ENCODE peak calls at places on chromosomes 3 and 15, in seven cellular contexts. One of them, this sample, is unnamed.
A peak's percentile ranks its signal among the peaks of the same experiment; 100 is the strongest.

GRCh38 chr15:49279481-49280186 is 109.6 kb downstream of the GALK2 start:
- DNase-seq in fibroblast of the aortic adventitia: no peak
- DNase-seq in psoas muscle: no peak
- DNase-seq in fibroblast of mammary gland: no peak
- DNase-seq in AG04450: no peak
- DNase-seq in Panc1: no peak
- DNase-seq in SK-N-SH: no peak
- DNase-seq in this sample: peak; percentile 3

GRCh38 chr3:197171481-197172067 is 126.8 kb downstream of the DLG1 start:
- DNase-seq in AG04450: no peak
- DNase-seq in fibroblast of mammary gland: peak; percentile 36
- DNase-seq in SK-N-SH: peak; percentile 27
- DNase-seq in Panc1: no peak
- DNase-seq in fibroblast of the aortic adventitia: peak; percentile 36
- DNase-seq in psoas muscle: no peak
- DNase-seq in this sample: no peak

GRCh38 chr15:62417444-62417843 is 252.4 kb upstream of the C2CD4B start:
- DNase-seq in psoas muscle: no peak
- DNase-seq in SK-N-SH: no peak
- DNase-seq in AG04450: no peak
- DNase-seq in fibroblast of the aortic adventitia: peak; percentile 49
- DNase-seq in Panc1: no peak
- DNase-seq in fibroblast of mammary gland: peak; percentile 38
- DNase-seq in this sample: peak; percentile 5

GRCh38 chr15:90482124-90483011 is 47.4 kb upstream of the CRTC3 start:
- DNase-seq in fibroblast of mammary gland: peak; percentile 68
- DNase-seq in SK-N-SH: peak; percentile 54
- DNase-seq in AG04450: peak; percentile 32
- DNase-seq in psoas muscle: no peak
- DNase-seq in fibroblast of the aortic adventitia: peak; percentile 80
- DNase-seq in Panc1: peak; percentile 18
- DNase-seq in this sample: peak; percentile 29

GRCh38 chr15:92902723-92903587 is 2.8 kb downstream of the CHD2 start:
- DNase-seq in Panc1: no peak
- DNase-seq in fibroblast of mammary gland: peak; percentile 50
- DNase-seq in AG04450: no peak
- DNase-seq in fibroblast of the aortic adventitia: peak; percentile 43
- DNase-seq in psoas muscle: no peak
- DNase-seq in SK-N-SH: no peak
- DNase-seq in this sample: no peak

GRCh38 chr15:59879506-59879905 is 124.6 kb upstream of the FOXB1 start:
- DNase-seq in fibroblast of the aortic adventitia: peak; percentile 80
- DNase-seq in SK-N-SH: no peak
- DNase-seq in AG04450: no peak
- DNase-seq in psoas muscle: no peak
- DNase-seq in Panc1: no peak
- DNase-seq in fibroblast of mammary gland: peak; percentile 93
- DNase-seq in this sample: peak; percentile 75

GRCh38 chr3:172530101-172530561 is 6.9 kb upstream of the TNFSF10 start:
- DNase-seq in Panc1: no peak
- DNase-seq in fibroblast of the aortic adventitia: no peak
- DNase-seq in SK-N-SH: no peak
- DNase-seq in fibroblast of mammary gland: no peak
- DNase-seq in AG04450: no peak
- DNase-seq in psoas muscle: no peak
- DNase-seq in this sample: no peak

GRCh38 chr15:51667478-51667877 is 13.8 kb upstream of the SCG3 start:
- DNase-seq in psoas muscle: no peak
- DNase-seq in fibroblast of the aortic adventitia: no peak
- DNase-seq in fibroblast of mammary gland: no peak
- DNase-seq in SK-N-SH: peak; percentile 34
- DNase-seq in Panc1: no peak
- DNase-seq in AG04450: no peak
- DNase-seq in this sample: no peak

GRCh38 chr15:95662638-95663037 is 667.9 kb upstream of the NR2F2 start:
- DNase-seq in Panc1: no peak
- DNase-seq in fibroblast of mammary gland: no peak
- DNase-seq in psoas muscle: no peak
- DNase-seq in AG04450: no peak
- DNase-seq in fibroblast of the aortic adventitia: no peak
- DNase-seq in SK-N-SH: no peak
- DNase-seq in this sample: no peak

GRCh38 chr3:161423911-161424522 is 52.7 kb upstream of the SPTSSB start:
- DNase-seq in fibroblast of the aortic adventitia: peak; percentile 66
- DNase-seq in SK-N-SH: peak; percentile 48
- DNase-seq in AG04450: no peak
- DNase-seq in fibroblast of mammary gland: peak; percentile 52
- DNase-seq in psoas muscle: no peak
- DNase-seq in Panc1: no peak
- DNase-seq in this sample: peak; percentile 53

GRCh38 chr3:171956372-171957104 is 82.8 kb upstream of the FNDC3B start:
- DNase-seq in fibroblast of the aortic adventitia: no peak
- DNase-seq in fibroblast of mammary gland: no peak
- DNase-seq in SK-N-SH: no peak
- DNase-seq in Panc1: no peak
- DNase-seq in AG04450: no peak
- DNase-seq in psoas muscle: no peak
- DNase-seq in this sample: no peak

GRCh38 chr3:11530153-11530721 is 113.5 kb downstream of the VGLL4 start:
- DNase-seq in Panc1: no peak
- DNase-seq in SK-N-SH: no peak
- DNase-seq in fibroblast of mammary gland: peak; percentile 94
- DNase-seq in fibroblast of the aortic adventitia: peak; percentile 98
- DNase-seq in AG04450: peak; percentile 94
- DNase-seq in psoas muscle: no peak
- DNase-seq in this sample: peak; percentile 99

GRCh38 chr15:29455055-29455454 is 185.4 kb upstream of the NSMCE3 start:
- DNase-seq in fibroblast of mammary gland: no peak
- DNase-seq in Panc1: no peak
- DNase-seq in psoas muscle: no peak
- DNase-seq in SK-N-SH: no peak
- DNase-seq in AG04450: no peak
- DNase-seq in fibroblast of the aortic adventitia: no peak
- DNase-seq in this sample: no peak

GRCh38 chr15:29454506-29454905 is 184.9 kb upstream of the NSMCE3 start:
- DNase-seq in psoas muscle: no peak
- DNase-seq in fibroblast of mammary gland: no peak
- DNase-seq in Panc1: no peak
- DNase-seq in SK-N-SH: no peak
- DNase-seq in fibroblast of the aortic adventitia: peak; percentile 2
- DNase-seq in AG04450: no peak
- DNase-seq in this sample: no peak

GRCh38 chr15:29451201-29451781 is 181.7 kb upstream of the NSMCE3 start:
- DNase-seq in SK-N-SH: peak; percentile 47
- DNase-seq in fibroblast of mammary gland: no peak
- DNase-seq in AG04450: no peak
- DNase-seq in psoas muscle: no peak
- DNase-seq in Panc1: no peak
- DNase-seq in fibroblast of the aortic adventitia: no peak
- DNase-seq in this sample: no peak

GRCh38 chr15:29455530-29455929 is 185.9 kb upstream of the NSMCE3 start:
- DNase-seq in AG04450: no peak
- DNase-seq in psoas muscle: no peak
- DNase-seq in fibroblast of the aortic adventitia: no peak
- DNase-seq in Panc1: no peak
- DNase-seq in fibroblast of mammary gland: no peak
- DNase-seq in SK-N-SH: no peak
- DNase-seq in this sample: no peak

GRCh38 chr15:29452881-29453731 is 183.5 kb upstream of the NSMCE3 start:
- DNase-seq in fibroblast of the aortic adventitia: no peak
- DNase-seq in fibroblast of mammary gland: no peak
- DNase-seq in AG04450: no peak
- DNase-seq in psoas muscle: no peak
- DNase-seq in Panc1: no peak
- DNase-seq in SK-N-SH: no peak
- DNase-seq in this sample: no peak
- H3K4me3 ChIP-seq in fibroblast of the aortic adventitia: no peak overlapping the region
- H3K4me3 ChIP-seq in fibroblast of mammary gland: no peak overlapping the region
- H3K4me3 ChIP-seq in AG04450: no peak overlapping the region
- H3K4me3 ChIP-seq in psoas muscle: no peak overlapping the region
- H3K4me3 ChIP-seq in Panc1: no peak overlapping the region
- H3K4me3 ChIP-seq in SK-N-SH: no peak overlapping the region
- H3K4me3 ChIP-seq in this sample: no peak overlapping the region

DNA sequence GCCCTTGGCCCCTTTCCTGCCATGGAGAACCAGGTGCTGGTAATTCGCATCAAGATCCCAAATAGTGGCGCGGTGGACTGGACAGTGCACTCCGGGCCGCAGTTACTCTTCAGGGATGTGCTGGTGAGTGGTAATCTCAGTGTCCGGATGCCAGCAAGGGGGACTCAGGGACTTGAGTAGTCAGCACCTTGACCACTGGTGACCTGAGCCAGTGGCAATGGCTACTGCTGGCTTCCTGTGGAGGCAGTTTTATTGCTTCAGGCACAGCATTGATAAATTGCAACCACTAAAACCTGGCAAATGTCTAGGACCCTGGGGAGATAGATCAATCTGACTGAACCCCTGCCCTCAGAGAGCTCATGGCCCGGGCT is 830 bp downstream of the MAP2K5 start:
- DNase-seq in fibroblast of the aortic adventitia: no peak
- DNase-seq in fibroblast of mammary gland: peak; percentile 23
- DNase-seq in AG04450: no peak
- DNase-seq in Panc1: no peak
- DNase-seq in SK-N-SH: peak; percentile 56
- DNase-seq in psoas muscle: peak; percentile 57
- DNase-seq in this sample: no peak
- H3K4me3 ChIP-seq in fibroblast of the aortic adventitia: peak overlapping the region; percentile 85
- H3K4me3 ChIP-seq in fibroblast of mammary gland: peak overlapping the region; percentile 92
- H3K4me3 ChIP-seq in AG04450: peak overlapping the region; percentile 88
- H3K4me3 ChIP-seq in Panc1: peak overlapping the region; percentile 86
- H3K4me3 ChIP-seq in SK-N-SH: peak overlapping the region; percentile 73
- H3K4me3 ChIP-seq in psoas muscle: peak overlapping the region; percentile 85
- H3K4me3 ChIP-seq in this sample: peak overlapping the region; percentile 97

GRCh38 chr15:68875377-68876116 is 54.8 kb upstream of the SPESP1 start:
- DNase-seq in Panc1: peak; percentile 75
- DNase-seq in SK-N-SH: peak; percentile 78
- DNase-seq in fibroblast of the aortic adventitia: peak; percentile 92
- DNase-seq in fibroblast of mammary gland: peak; percentile 87
- DNase-seq in AG04450: peak; percentile 65
- DNase-seq in psoas muscle: peak; percentile 95
- DNase-seq in this sample: peak; percentile 89

GRCh38 chr15:68871507-68871906 is 50.8 kb upstream of the ANP32A start:
- DNase-seq in fibroblast of the aortic adventitia: no peak
- DNase-seq in AG04450: no peak
- DNase-seq in Panc1: no peak
- DNase-seq in psoas muscle: no peak
- DNase-seq in SK-N-SH: no peak
- DNase-seq in fibroblast of mammary gland: no peak
- DNase-seq in this sample: no peak

GRCh38 chr15:68880382-68880781 is 49.9 kb upstream of the SPESP1 start:
- DNase-seq in psoas muscle: no peak
- DNase-seq in SK-N-SH: no peak
- DNase-seq in AG04450: no peak
- DNase-seq in fibroblast of the aortic adventitia: no peak
- DNase-seq in fibroblast of mammary gland: no peak
- DNase-seq in Panc1: no peak
- DNase-seq in this sample: no peak

GRCh38 chr15:68877626-68878025 is 52.7 kb upstream of the SPESP1 start:
- DNase-seq in fibroblast of mammary gland: no peak
- DNase-seq in psoas muscle: no peak
- DNase-seq in fibroblast of the aortic adventitia: no peak
- DNase-seq in Panc1: no peak
- DNase-seq in SK-N-SH: no peak
- DNase-seq in AG04450: no peak
- DNase-seq in this sample: no peak

DNA sequence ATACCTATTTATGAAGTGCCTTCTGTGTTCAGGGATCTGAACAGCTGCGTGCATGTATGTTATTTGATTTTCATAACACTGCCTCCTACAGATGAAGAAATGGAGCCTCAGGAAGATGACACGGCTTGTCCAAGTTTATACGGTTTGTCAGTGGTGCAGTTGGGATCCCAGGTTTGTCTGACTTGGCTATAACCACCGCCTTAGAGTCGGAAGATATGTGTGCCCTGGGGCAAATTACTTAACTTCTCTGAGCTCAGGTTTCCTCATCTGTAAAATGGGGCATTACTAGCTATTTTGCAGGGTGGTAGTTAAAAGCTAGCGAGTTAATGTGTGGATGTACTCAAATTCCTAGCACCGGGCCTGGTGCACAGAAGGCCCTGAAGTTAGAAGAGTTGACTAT is 54.1 kb upstream of the ANP32A start:
- DNase-seq in fibroblast of mammary gland: no peak
- DNase-seq in SK-N-SH: no peak
- DNase-seq in Panc1: no peak
- DNase-seq in fibroblast of the aortic adventitia: no peak
- DNase-seq in psoas muscle: no peak
- DNase-seq in AG04450: no peak
- DNase-seq in this sample: no peak
- H3K4me3 ChIP-seq in fibroblast of mammary gland: no peak overlapping the region
- H3K4me3 ChIP-seq in SK-N-SH: no peak overlapping the region
- H3K4me3 ChIP-seq in Panc1: no peak overlapping the region
- H3K4me3 ChIP-seq in fibroblast of the aortic adventitia: no peak overlapping the region
- H3K4me3 ChIP-seq in psoas muscle: no peak overlapping the region
- H3K4me3 ChIP-seq in AG04450: no peak overlapping the region
- H3K4me3 ChIP-seq in this sample: no peak overlapping the region

DNA sequence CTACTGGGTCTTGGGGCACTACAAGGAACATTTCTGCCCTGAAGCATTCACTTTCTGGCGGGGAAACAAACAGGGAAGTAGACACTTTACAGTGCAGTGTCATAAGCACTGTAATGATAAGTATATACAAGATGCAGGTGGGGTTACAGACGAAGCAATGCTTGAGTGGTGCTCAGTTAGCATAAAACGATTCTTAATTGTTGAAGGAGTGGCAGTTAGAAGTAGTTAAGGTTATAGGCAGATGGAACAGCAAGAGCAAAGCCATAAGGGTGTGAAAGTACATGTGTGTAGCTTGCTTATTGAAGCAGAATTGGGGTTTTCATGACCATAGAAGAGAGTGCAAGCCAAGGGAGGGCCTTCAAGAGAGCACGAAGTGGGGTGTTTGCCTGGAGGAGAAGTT is 46.2 kb downstream of the SLC25A26 start:
- DNase-seq in psoas muscle: no peak
- DNase-seq in Panc1: no peak
- DNase-seq in SK-N-SH: no peak
- DNase-seq in fibroblast of mammary gland: no peak
- DNase-seq in AG04450: no peak
- DNase-seq in fibroblast of the aortic adventitia: no peak
- DNase-seq in this sample: no peak
- H3K4me3 ChIP-seq in psoas muscle: no peak overlapping the region
- H3K4me3 ChIP-seq in Panc1: no peak overlapping the region
- H3K4me3 ChIP-seq in SK-N-SH: no peak overlapping the region
- H3K4me3 ChIP-seq in fibroblast of mammary gland: no peak overlapping the region
- H3K4me3 ChIP-seq in AG04450: no peak overlapping the region
- H3K4me3 ChIP-seq in fibroblast of the aortic adventitia: no peak overlapping the region
- H3K4me3 ChIP-seq in this sample: no peak overlapping the region